ENCODE peak calls at places on chromosomes 12 and 14, in six cellular contexts. One of them, this sample, is unnamed.

GRCh38 chr12:56020437-56021189 is at the start of gene IKZF4:
- DNase-seq in stimulated activated CD4-positive, alpha-beta T cell treated with anti-CD3 and anti-CD28 coated beads, Interleukin-15, amount 100 ng/mL, for 24 hours: peak
- DNase-seq in EL: no peak
- DNase-seq in left ventricle myocardium inferior: no peak
- DNase-seq in activated CD8-positive, alpha-beta memory T cell treated with anti-CD3 and anti-CD28 coated beads for 24 hours: peak
- DNase-seq in ELF-1: peak
- DNase-seq in this sample: peak

GRCh38 chr14:79613625-79614024 is 597.7 kb downstream of the DIO2 start:
- DNase-seq in activated CD8-positive, alpha-beta memory T cell treated with anti-CD3 and anti-CD28 coated beads for 24 hours: no peak
- DNase-seq in stimulated activated CD4-positive, alpha-beta T cell treated with anti-CD3 and anti-CD28 coated beads, Interleukin-15, amount 100 ng/mL, for 24 hours: no peak
- DNase-seq in EL: no peak
- DNase-seq in ELF-1: no peak
- DNase-seq in left ventricle myocardium inferior: no peak
- DNase-seq in this sample: no peak

GRCh38 chr14:78863143-78863542 is 693.0 kb downstream of the NRXN3 start:
- DNase-seq in activated CD8-positive, alpha-beta memory T cell treated with anti-CD3 and anti-CD28 coated beads for 24 hours: no peak
- DNase-seq in left ventricle myocardium inferior: no peak
- DNase-seq in ELF-1: peak
- DNase-seq in stimulated activated CD4-positive, alpha-beta T cell treated with anti-CD3 and anti-CD28 coated beads, Interleukin-15, amount 100 ng/mL, for 24 hours: peak
- DNase-seq in EL: peak
- DNase-seq in this sample: peak

GRCh38 chr12:54596526-54596946 is 8.1 kb upstream of the PPP1R1A start:
- DNase-seq in EL: peak
- DNase-seq in activated CD8-positive, alpha-beta memory T cell treated with anti-CD3 and anti-CD28 coated beads for 24 hours: peak
- DNase-seq in ELF-1: peak
- DNase-seq in stimulated activated CD4-positive, alpha-beta T cell treated with anti-CD3 and anti-CD28 coated beads, Interleukin-15, amount 100 ng/mL, for 24 hours: peak
- DNase-seq in left ventricle myocardium inferior: peak
- DNase-seq in this sample: peak

GRCh38 chr12:3004655-3005565 is 45.7 kb downstream of the TEAD4 start:
- DNase-seq in activated CD8-positive, alpha-beta memory T cell treated with anti-CD3 and anti-CD28 coated beads for 24 hours: no peak
- DNase-seq in EL: peak
- DNase-seq in stimulated activated CD4-positive, alpha-beta T cell treated with anti-CD3 and anti-CD28 coated beads, Interleukin-15, amount 100 ng/mL, for 24 hours: no peak
- DNase-seq in left ventricle myocardium inferior: no peak
- DNase-seq in ELF-1: no peak
- DNase-seq in this sample: no peak

GRCh38 chr14:47606601-47607000 is 68.8 kb downstream of the MDGA2 start:
- DNase-seq in activated CD8-positive, alpha-beta memory T cell treated with anti-CD3 and anti-CD28 coated beads for 24 hours: no peak
- DNase-seq in EL: no peak
- DNase-seq in ELF-1: no peak
- DNase-seq in stimulated activated CD4-positive, alpha-beta T cell treated with anti-CD3 and anti-CD28 coated beads, Interleukin-15, amount 100 ng/mL, for 24 hours: no peak
- DNase-seq in left ventricle myocardium inferior: no peak
- DNase-seq in this sample: no peak

GRCh38 chr12:51524386-51524901 is 66.6 kb upstream of the SCN8A start:
- DNase-seq in stimulated activated CD4-positive, alpha-beta T cell treated with anti-CD3 and anti-CD28 coated beads, Interleukin-15, amount 100 ng/mL, for 24 hours: no peak
- DNase-seq in ELF-1: peak
- DNase-seq in EL: no peak
- DNase-seq in activated CD8-positive, alpha-beta memory T cell treated with anti-CD3 and anti-CD28 coated beads for 24 hours: no peak
- DNase-seq in left ventricle myocardium inferior: no peak
- DNase-seq in this sample: no peak

GRCh38 chr12:28189774-28190320 is 409 bp upstream of the CCDC91 start:
- DNase-seq in left ventricle myocardium inferior: no peak
- DNase-seq in stimulated activated CD4-positive, alpha-beta T cell treated with anti-CD3 and anti-CD28 coated beads, Interleukin-15, amount 100 ng/mL, for 24 hours: peak
- DNase-seq in EL: no peak
- DNase-seq in activated CD8-positive, alpha-beta memory T cell treated with anti-CD3 and anti-CD28 coated beads for 24 hours: no peak
- DNase-seq in ELF-1: no peak
- DNase-seq in this sample: no peak

GRCh38 chr12:123474493-123475255 is 16.7 kb downstream of the SNRNP35 start:
- DNase-seq in EL: no peak
- DNase-seq in activated CD8-positive, alpha-beta memory T cell treated with anti-CD3 and anti-CD28 coated beads for 24 hours: no peak
- DNase-seq in stimulated activated CD4-positive, alpha-beta T cell treated with anti-CD3 and anti-CD28 coated beads, Interleukin-15, amount 100 ng/mL, for 24 hours: no peak
- DNase-seq in ELF-1: no peak
- DNase-seq in left ventricle myocardium inferior: peak
- DNase-seq in this sample: no peak

GRCh38 chr12:99131761-99132199 is 486.7 kb downstream of the APAF1 start:
- DNase-seq in EL: peak
- DNase-seq in left ventricle myocardium inferior: peak
- DNase-seq in ELF-1: peak
- DNase-seq in stimulated activated CD4-positive, alpha-beta T cell treated with anti-CD3 and anti-CD28 coated beads, Interleukin-15, amount 100 ng/mL, for 24 hours: no peak
- DNase-seq in activated CD8-positive, alpha-beta memory T cell treated with anti-CD3 and anti-CD28 coated beads for 24 hours: no peak
- DNase-seq in this sample: peak

GRCh38 chr12:75315518-75315917 is 14.6 kb downstream of the CAPS2 start:
- DNase-seq in activated CD8-positive, alpha-beta memory T cell treated with anti-CD3 and anti-CD28 coated beads for 24 hours: no peak
- DNase-seq in stimulated activated CD4-positive, alpha-beta T cell treated with anti-CD3 and anti-CD28 coated beads, Interleukin-15, amount 100 ng/mL, for 24 hours: no peak
- DNase-seq in ELF-1: no peak
- DNase-seq in EL: peak
- DNase-seq in left ventricle myocardium inferior: no peak
- DNase-seq in this sample: no peak

GRCh38 chr12:19542606-19543005 is 103.3 kb downstream of the AEBP2 start:
- DNase-seq in EL: no peak
- DNase-seq in ELF-1: no peak
- DNase-seq in activated CD8-positive, alpha-beta memory T cell treated with anti-CD3 and anti-CD28 coated beads for 24 hours: no peak
- DNase-seq in stimulated activated CD4-positive, alpha-beta T cell treated with anti-CD3 and anti-CD28 coated beads, Interleukin-15, amount 100 ng/mL, for 24 hours: no peak
- DNase-seq in left ventricle myocardium inferior: no peak
- DNase-seq in this sample: no peak

GRCh38 chr12:24803406-24804245 is 145.3 kb downstream of the BCAT1 start:
- DNase-seq in ELF-1: no peak
- DNase-seq in activated CD8-positive, alpha-beta memory T cell treated with anti-CD3 and anti-CD28 coated beads for 24 hours: no peak
- DNase-seq in left ventricle myocardium inferior: no peak
- DNase-seq in EL: no peak
- DNase-seq in stimulated activated CD4-positive, alpha-beta T cell treated with anti-CD3 and anti-CD28 coated beads, Interleukin-15, amount 100 ng/mL, for 24 hours: no peak
- DNase-seq in this sample: no peak

GRCh38 chr12:53976823-53977595 is 2.3 kb upstream of the HOTAIR start:
- DNase-seq in EL: peak
- DNase-seq in activated CD8-positive, alpha-beta memory T cell treated with anti-CD3 and anti-CD28 coated beads for 24 hours: no peak
- DNase-seq in ELF-1: no peak
- DNase-seq in left ventricle myocardium inferior: no peak
- DNase-seq in stimulated activated CD4-positive, alpha-beta T cell treated with anti-CD3 and anti-CD28 coated beads, Interleukin-15, amount 100 ng/mL, for 24 hours: no peak
- DNase-seq in this sample: no peak

GRCh38 chr12:69189378-69189978 is 49.9 kb upstream of the CPSF6 start:
- DNase-seq in stimulated activated CD4-positive, alpha-beta T cell treated with anti-CD3 and anti-CD28 coated beads, Interleukin-15, amount 100 ng/mL, for 24 hours: no peak
- DNase-seq in left ventricle myocardium inferior: no peak
- DNase-seq in activated CD8-positive, alpha-beta memory T cell treated with anti-CD3 and anti-CD28 coated beads for 24 hours: no peak
- DNase-seq in EL: no peak
- DNase-seq in ELF-1: no peak
- DNase-seq in this sample: peak

GRCh38 chr12:59086124-59086523 is 165.8 kb upstream of the LRIG3 start:
- DNase-seq in EL: no peak
- DNase-seq in activated CD8-positive, alpha-beta memory T cell treated with anti-CD3 and anti-CD28 coated beads for 24 hours: no peak
- DNase-seq in stimulated activated CD4-positive, alpha-beta T cell treated with anti-CD3 and anti-CD28 coated beads, Interleukin-15, amount 100 ng/mL, for 24 hours: no peak
- DNase-seq in left ventricle myocardium inferior: no peak
- DNase-seq in ELF-1: no peak
- DNase-seq in this sample: no peak

GRCh38 chr12:43776498-43776897 is 17.7 kb downstream of the IRAK4 start:
- DNase-seq in stimulated activated CD4-positive, alpha-beta T cell treated with anti-CD3 and anti-CD28 coated beads, Interleukin-15, amount 100 ng/mL, for 24 hours: no peak
- DNase-seq in activated CD8-positive, alpha-beta memory T cell treated with anti-CD3 and anti-CD28 coated beads for 24 hours: no peak
- DNase-seq in EL: peak
- DNase-seq in ELF-1: peak
- DNase-seq in left ventricle myocardium inferior: no peak
- DNase-seq in this sample: peak

GRCh38 chr14:76867536-76868452 is 41.6 kb downstream of the LRRC74A start:
- DNase-seq in stimulated activated CD4-positive, alpha-beta T cell treated with anti-CD3 and anti-CD28 coated beads, Interleukin-15, amount 100 ng/mL, for 24 hours: peak
- DNase-seq in left ventricle myocardium inferior: peak
- DNase-seq in activated CD8-positive, alpha-beta memory T cell treated with anti-CD3 and anti-CD28 coated beads for 24 hours: peak
- DNase-seq in ELF-1: no peak
- DNase-seq in EL: no peak
- DNase-seq in this sample: no peak

GRCh38 chr14:83909507-83909906 is 1620.4 kb upstream of the FLRT2 start:
- DNase-seq in EL: peak
- DNase-seq in ELF-1: no peak
- DNase-seq in activated CD8-positive, alpha-beta memory T cell treated with anti-CD3 and anti-CD28 coated beads for 24 hours: no peak
- DNase-seq in stimulated activated CD4-positive, alpha-beta T cell treated with anti-CD3 and anti-CD28 coated beads, Interleukin-15, amount 100 ng/mL, for 24 hours: no peak
- DNase-seq in left ventricle myocardium inferior: no peak
- DNase-seq in this sample: no peak

GRCh38 chr14:96100171-96101064 is 61.3 kb downstream of the C14orf132 start:
- DNase-seq in stimulated activated CD4-positive, alpha-beta T cell treated with anti-CD3 and anti-CD28 coated beads, Interleukin-15, amount 100 ng/mL, for 24 hours: peak
- DNase-seq in left ventricle myocardium inferior: peak
- DNase-seq in EL: peak
- DNase-seq in activated CD8-positive, alpha-beta memory T cell treated with anti-CD3 and anti-CD28 coated beads for 24 hours: peak
- DNase-seq in ELF-1: peak
- DNase-seq in this sample: peak

GRCh38 chr14:105857223-105857815 is 330.9 kb downstream of the TMEM121 start:
- DNase-seq in activated CD8-positive, alpha-beta memory T cell treated with anti-CD3 and anti-CD28 coated beads for 24 hours: peak
- DNase-seq in stimulated activated CD4-positive, alpha-beta T cell treated with anti-CD3 and anti-CD28 coated beads, Interleukin-15, amount 100 ng/mL, for 24 hours: no peak
- DNase-seq in ELF-1: no peak
- DNase-seq in left ventricle myocardium inferior: peak
- DNase-seq in EL: no peak
- DNase-seq in this sample: no peak

GRCh38 chr12:60035835-60036234 is 440.0 kb downstream of the SLC16A7 start:
- DNase-seq in ELF-1: no peak
- DNase-seq in stimulated activated CD4-positive, alpha-beta T cell treated with anti-CD3 and anti-CD28 coated beads, Interleukin-15, amount 100 ng/mL, for 24 hours: no peak
- DNase-seq in left ventricle myocardium inferior: no peak
- DNase-seq in EL: peak
- DNase-seq in activated CD8-positive, alpha-beta memory T cell treated with anti-CD3 and anti-CD28 coated beads for 24 hours: no peak
- DNase-seq in this sample: no peak

GRCh38 chr14:80705241-80705980 is 236.1 kb downstream of the CEP128 start:
- DNase-seq in EL: peak
- DNase-seq in left ventricle myocardium inferior: no peak
- DNase-seq in stimulated activated CD4-positive, alpha-beta T cell treated with anti-CD3 and anti-CD28 coated beads, Interleukin-15, amount 100 ng/mL, for 24 hours: no peak
- DNase-seq in activated CD8-positive, alpha-beta memory T cell treated with anti-CD3 and anti-CD28 coated beads for 24 hours: no peak
- DNase-seq in ELF-1: no peak
- DNase-seq in this sample: no peak

GRCh38 chr14:48546996-48547395 is 871.6 kb upstream of the MDGA2 start:
- DNase-seq in EL: no peak
- DNase-seq in left ventricle myocardium inferior: no peak
- DNase-seq in activated CD8-positive, alpha-beta memory T cell treated with anti-CD3 and anti-CD28 coated beads for 24 hours: no peak
- DNase-seq in stimulated activated CD4-positive, alpha-beta T cell treated with anti-CD3 and anti-CD28 coated beads, Interleukin-15, amount 100 ng/mL, for 24 hours: no peak
- DNase-seq in ELF-1: no peak
- DNase-seq in this sample: no peak

GRCh38 chr14:92386165-92386564 is 63.2 kb downstream of the SLC24A4 start:
- DNase-seq in activated CD8-positive, alpha-beta memory T cell treated with anti-CD3 and anti-CD28 coated beads for 24 hours: no peak
- DNase-seq in EL: no peak
- DNase-seq in ELF-1: no peak
- DNase-seq in stimulated activated CD4-positive, alpha-beta T cell treated with anti-CD3 and anti-CD28 coated beads, Interleukin-15, amount 100 ng/mL, for 24 hours: no peak
- DNase-seq in left ventricle myocardium inferior: no peak
- DNase-seq in this sample: no peak

GRCh38 chr12:122473543-122474323 is 27.0 kb downstream of the ZCCHC8 start:
- DNase-seq in left ventricle myocardium inferior: no peak
- DNase-seq in stimulated activated CD4-positive, alpha-beta T cell treated with anti-CD3 and anti-CD28 coated beads, Interleukin-15, amount 100 ng/mL, for 24 hours: peak
- DNase-seq in activated CD8-positive, alpha-beta memory T cell treated with anti-CD3 and anti-CD28 coated beads for 24 hours: peak
- DNase-seq in EL: peak
- DNase-seq in ELF-1: no peak
- DNase-seq in this sample: no peak

This sample was measured in neural progenitor cell.